ENCODE peak calls at places on chromosome 5, in four cellular contexts. O, Q, A and E are unnamed samples.
A peak's percentile ranks its signal among the peaks of the same experiment; 100 is the strongest.

GRCh38 chr5:135641329-135642178 is 62.8 kb upstream of the CXCL14 start:
- DNase-seq in O (no peak), Q (peak; percentile 15), A (no peak), E (no peak)

GRCh38 chr5:34452170-34452828 is 203.8 kb upstream of the RAI14 start:
- DNase-seq in O (peak; percentile 22), Q (no peak), A (peak; percentile 31), E (no peak)

GRCh38 chr5:59685806-59686205 is 207.7 kb downstream of the PDE4D start:
- DNase-seq in O (no peak), Q (no peak), A (no peak), E (no peak)

GRCh38 chr5:126122942-126123341 is 300.3 kb upstream of the GRAMD2B start:
- DNase-seq in O (peak; percentile 52), Q (no peak), A (peak; percentile 22), E (peak; percentile 29)

GRCh38 chr5:114362197-114362976 is 517 bp downstream of the KCNN2 start:
- DNase-seq in O (peak; percentile 1), Q (no peak), A (peak; percentile 71), E (peak; percentile 69)

GRCh38 chr5:53233653-53234405 is 124.3 kb upstream of the MOCS2 start:
- DNase-seq in O (no peak), Q (no peak), A (no peak), E (no peak)

GRCh38 chr5:32638309-32638708 is 53.0 kb downstream of the SUB1 start:
- DNase-seq in O (no peak), Q (no peak), A (no peak), E (no peak)

GRCh38 chr5:90506221-90506620 is 23.2 kb downstream of the LYSMD3 start:
- DNase-seq in O (no peak), Q (no peak), A (no peak), E (no peak)

GRCh38 chr5:68576805-68577204 is 361.2 kb downstream of the PIK3R1 start:
- DNase-seq in O (no peak), Q (no peak), A (no peak), E (no peak)

GRCh38 chr5:160390787-160391696 is 8.8 kb downstream of the FAM200C start:
- DNase-seq in O (no peak), Q (no peak), A (peak; percentile 7), E (no peak)

GRCh38 chr5:163976691-163977090 is 471.3 kb downstream of the MAT2B start:
- DNase-seq in O (no peak), Q (no peak), A (no peak), E (no peak)

GRCh38 chr5:131538177-131538593 is 96.8 kb downstream of the RAPGEF6 start:
- DNase-seq in O (peak; percentile 83), Q (no peak), A (no peak), E (no peak)

GRCh38 chr5:134594797-134595457 is 37.7 kb downstream of the SAR1B start:
- DNase-seq in O (no peak), Q (peak; percentile 49), A (no peak), E (no peak)

GRCh38 chr5:132381614-132382013 is 12.1 kb downstream of the SLC22A5 start:
- DNase-seq in O (no peak), Q (no peak), A (no peak), E (no peak)

GRCh38 chr5:53956632-53957031 is 353.7 kb downstream of the ARL15 start:
- DNase-seq in O (no peak), Q (no peak), A (no peak), E (no peak)

GRCh38 chr5:56028708-56029107 is 33.9 kb upstream of the IL6ST start:
- DNase-seq in O (no peak), Q (no peak), A (no peak), E (no peak)

GRCh38 chr5:133274597-133274935 is 222.8 kb downstream of the HSPA4 start:
- DNase-seq in O (no peak), Q (no peak), A (peak; percentile 36), E (no peak)

GRCh38 chr5:137342764-137343163 is 156.4 kb downstream of the SPOCK1 start:
- DNase-seq in O (peak; percentile 56), Q (no peak), A (no peak), E (no peak)

GRCh38 chr5:84379749-84380148 is 4.9 kb downstream of the EDIL3 start:
- DNase-seq in O (no peak), Q (no peak), A (no peak), E (no peak)

GRCh38 chr5:81247441-81247972 is 14.4 kb downstream of the CKMT2 start:
- DNase-seq in O (peak; percentile 24), Q (no peak), A (no peak), E (no peak)

GRCh38 chr5:149162401-149163084 is 21.2 kb downstream of the ABLIM3 start:
- DNase-seq in O (peak; percentile 90), Q (no peak), A (no peak), E (no peak)

GRCh38 chr5:72433520-72433919 is 73.7 kb downstream of the ZNF366 start:
- DNase-seq in O (no peak), Q (no peak), A (no peak), E (no peak)

GRCh38 chr5:80195837-80196400 is 59.9 kb downstream of the SERINC5 start:
- DNase-seq in O (no peak), Q (no peak), A (no peak), E (no peak)

GRCh38 chr5:96893342-96893741 is 17.0 kb downstream of the ERAP2 start:
- DNase-seq in O (peak; percentile 49), Q (no peak), A (no peak), E (no peak)

GRCh38 chr5:96326902-96327301 is 106.1 kb downstream of the PCSK1 start:
- DNase-seq in O (no peak), Q (no peak), A (no peak), E (no peak)

GRCh38 chr5:31701642-31702041 is 62.7 kb downstream of the PDZD2 start:
- DNase-seq in O (no peak), Q (peak; percentile 23), A (no peak), E (no peak)

GRCh38 chr5:30572279-30572678 is 621.2 kb upstream of the CDH6 start:
- DNase-seq in O (no peak), Q (no peak), A (peak; percentile 23), E (no peak)

GRCh38 chr5:170603578-170604565 is 100.1 kb downstream of the KCNIP1 start:
- DNase-seq in O (peak; percentile 24), Q (no peak), A (peak; percentile 83), E (no peak)

GRCh38 chr5:28788954-28789353 is 1750.6 kb upstream of the CDH9 start:
- DNase-seq in O (no peak), Q (no peak), A (no peak), E (no peak)

GRCh38 chr5:128009399-128009798 is 74.2 kb upstream of the SLC12A2 start:
- DNase-seq in O (no peak), Q (no peak), A (no peak), E (no peak)

GRCh38 chr5:139141841-139142240 is 56.3 kb downstream of the SIL1 start:
- DNase-seq in O (peak; percentile 32), Q (no peak), A (no peak), E (no peak)

GRCh38 chr5:132451387-132451786 is 39.2 kb downstream of the IRF1 start:
- DNase-seq in O (no peak), Q (no peak), A (no peak), E (no peak)

GRCh38 chr5:173413476-173413982 is 85.3 kb upstream of the STC2 start:
- DNase-seq in O (no peak), Q (no peak), A (no peak), E (no peak)

GRCh38 chr5:79436821-79437220 is 77.1 kb downstream of the HOMER1 start:
- DNase-seq in O (peak; percentile 2), Q (no peak), A (no peak), E (no peak)

GRCh38 chr5:151517122-151517920 is 69.9 kb downstream of the SLC36A1 start:
- DNase-seq in O (no peak), Q (no peak), A (no peak), E (no peak)

GRCh38 chr5:93611900-93612898 is 29.2 kb downstream of the NR2F1 start:
- DNase-seq in O (peak; percentile 12), Q (no peak), A (peak; percentile 52), E (no peak)

GRCh38 chr5:6710551-6711318 is 2.5 kb upstream of the TENT4A start:
- DNase-seq in O (no peak), Q (peak; percentile 56), A (no peak), E (no peak)

GRCh38 chr5:6712582-6713273 is 504 bp upstream of the TENT4A start:
- DNase-seq in O (peak; percentile 96), Q (peak; percentile 99), A (peak; percentile 96), E (peak; percentile 97)

GRCh38 chr5:6711409-6712135 is 1.7 kb upstream of the TENT4A start:
- DNase-seq in O (no peak), Q (peak; percentile 77), A (no peak), E (no peak)

GRCh38 chr5:6713274-6714181 is at the start of gene TENT4A:
- DNase-seq in O (no peak), Q (peak; percentile 88), A (peak; percentile 41), E (no peak)

DNA sequence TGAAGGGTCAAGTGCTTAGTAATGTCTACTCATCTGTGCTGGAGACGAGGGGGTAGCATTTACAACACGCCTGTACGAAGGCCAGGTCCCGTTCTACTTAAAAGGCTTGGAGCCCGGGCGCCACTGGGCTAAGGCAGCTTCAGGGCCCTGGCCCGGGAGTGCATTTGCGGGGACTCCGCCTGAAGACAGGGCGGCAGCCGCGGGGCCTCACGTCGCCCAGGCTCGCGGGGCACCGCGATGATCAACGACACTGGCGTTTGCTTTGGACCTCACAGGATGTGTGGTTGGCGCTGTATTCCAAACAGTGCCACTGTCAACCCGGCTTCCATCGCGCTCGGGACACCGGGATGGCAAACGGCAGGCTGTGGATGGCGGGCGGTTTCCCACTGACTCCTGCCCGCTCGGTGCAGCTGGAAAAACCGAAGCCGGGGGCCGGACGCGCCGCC is 1.1 kb upstream of the TENT4A start:
- DNase-seq in O (peak; percentile 51), Q (peak; percentile 92), A (peak; percentile 69), E (no peak)
- TF ChIP-seq CTCF in O (peak; percentile 17), Q (no peak), A (no peak), E (peak; percentile 12)

GRCh38 chr5:142685418-142686209 is at the start of gene FGF1:
- DNase-seq in O (peak; percentile 80), Q (peak; percentile 81), A (peak; percentile 13), E (peak; percentile 90)
- H3K4me3 ChIP-seq in O (peak within 1 kb of the TSS; percentile 43), Q (no peak within 1 kb of the TSS), A (no peak within 1 kb of the TSS), E (no peak within 1 kb of the TSS)

DNA sequence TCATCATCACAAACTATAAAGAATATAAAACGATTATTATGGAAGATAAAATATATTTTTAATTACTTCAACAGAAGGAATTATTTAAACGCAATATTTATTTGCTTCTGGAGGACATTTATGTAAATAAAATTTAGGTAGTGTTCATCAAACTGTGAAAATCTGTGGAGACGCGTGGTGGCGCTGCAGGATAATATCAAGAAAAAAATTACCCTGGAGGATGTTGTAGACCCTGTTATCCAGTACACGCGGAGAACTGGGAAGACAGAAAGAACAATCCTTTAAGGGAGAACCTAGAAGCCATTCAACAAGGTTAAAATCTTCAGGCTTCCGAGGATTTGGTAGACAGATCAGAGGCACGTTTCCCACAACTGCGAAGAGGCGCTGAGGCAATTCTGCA is at the start of gene PCDHB12:
- DNase-seq in O (no peak), Q (no peak), A (peak; percentile 49), E (no peak)
- TF ChIP-seq CTCF in O (peak; percentile 38), Q (no peak), A (no peak), E (peak; percentile 22)

GRCh38 chr5:10576790-10577189 is 12.9 kb downstream of the ANKRD33B start:
- DNase-seq in O (no peak), Q (peak; percentile 20), A (no peak), E (no peak)

GRCh38 chr5:10578292-10578663 is 14.4 kb downstream of the ANKRD33B start:
- DNase-seq in O (no peak), Q (peak; percentile 50), A (no peak), E (no peak)

GRCh38 chr5:10577371-10578291 is 13.8 kb downstream of the ANKRD33B start:
- DNase-seq in O (no peak), Q (peak; percentile 83), A (peak; percentile 80), E (no peak)

GRCh38 chr5:10578869-10579268 is 15.0 kb downstream of the ANKRD33B start:
- DNase-seq in O (no peak), Q (peak; percentile 42), A (no peak), E (no peak)

GRCh38 chr5:10576121-10576789 is 12.4 kb downstream of the ANKRD33B start:
- DNase-seq in O (no peak), Q (no peak), A (no peak), E (no peak)
- H3K4me3 ChIP-seq in O (no peak overlapping the region), Q (no peak overlapping the region), A (no peak overlapping the region), E (no peak overlapping the region)